ENCODE peak calls at places on chromosomes 3 and 15, in nine cellular contexts. P is HCT116, V is fibroblast of mammary gland, K is GM06990, T is nephron progenitor cell, Y is upper lobe of right lung, X is RWPE1, M is glutamatergic neuron, S is coronary artery. D is an unnamed sample.

GRCh38 chr3:5122741-5123706 is 932 bp downstream of the ARL8B start:
- DNase-seq in P (no peak), V (peak), K (no peak), T (peak), Y (peak), X (peak), M (peak), S (no peak), D (peak)

GRCh38 chr3:22612927-22613326 is 590.2 kb upstream of the UBE2E2 start:
- DNase-seq in P (no peak), V (no peak), K (no peak), T (no peak), Y (no peak), X (no peak), M (no peak), S (no peak), D (no peak)

GRCh38 chr3:71956716-71957115 is 171.8 kb upstream of the PROK2 start:
- DNase-seq in P (no peak), V (no peak), K (no peak), T (no peak), Y (no peak), X (no peak), M (no peak), S (no peak), D (no peak)

GRCh38 chr3:33008282-33008681 is 56.8 kb downstream of the CCR4 start:
- DNase-seq in P (no peak), V (no peak), K (no peak), T (no peak), Y (no peak), X (no peak), M (no peak), S (no peak), D (no peak)

GRCh38 chr15:36545451-36545992 is 33.9 kb upstream of the CDIN1 start:
- DNase-seq in P (no peak), V (no peak), K (no peak), T (no peak), Y (no peak), X (no peak), M (no peak), S (no peak), D (no peak)

GRCh38 chr3:195060531-195061385 is 210.2 kb downstream of the XXYLT1 start:
- DNase-seq in P (no peak), V (no peak), K (no peak), T (no peak), Y (peak), X (no peak), M (no peak), S (no peak), D (no peak)

GRCh38 chr3:150069158-150069536 is 98.5 kb upstream of the PFN2 start:
- DNase-seq in P (no peak), V (peak), K (no peak), T (no peak), Y (no peak), X (no peak), M (peak), S (no peak), D (peak)

GRCh38 chr15:79952329-79952728 is 18.7 kb downstream of the BCL2A1 start:
- DNase-seq in P (no peak), V (no peak), K (no peak), T (no peak), Y (no peak), X (no peak), M (no peak), S (no peak), D (no peak)

GRCh38 chr3:107987036-107987557 is 103.7 kb downstream of the CD47 start:
- DNase-seq in P (peak), V (peak), K (no peak), T (no peak), Y (no peak), X (peak), M (no peak), S (peak), D (peak)

GRCh38 chr3:38005076-38006020 is 14.8 kb downstream of the VILL start:
- DNase-seq in P (no peak), V (no peak), K (no peak), T (no peak), Y (peak), X (no peak), M (no peak), S (no peak), D (no peak)

GRCh38 chr15:56286213-56286612 is 42.5 kb upstream of the RFX7 start:
- DNase-seq in P (peak), V (no peak), K (no peak), T (no peak), Y (no peak), X (no peak), M (no peak), S (no peak), D (no peak)

GRCh38 chr3:25453521-25454410 is 25.7 kb downstream of the RARB start:
- DNase-seq in P (no peak), V (peak), K (no peak), T (no peak), Y (no peak), X (no peak), M (no peak), S (no peak), D (no peak)

GRCh38 chr3:149790265-149790664 is 2.1 kb downstream of the ANKUB1 start:
- DNase-seq in P (no peak), V (peak), K (no peak), T (no peak), Y (no peak), X (peak), M (no peak), S (no peak), D (no peak)

GRCh38 chr3:100710355-100711198 is 1.3 kb downstream of the TFG start:
- DNase-seq in P (peak), V (peak), K (peak), T (peak), Y (no peak), X (peak), M (peak), S (no peak), D (no peak)
- TF ChIP-seq CTCF in P (peak), V (peak), K (peak), T (peak), Y (peak), X (peak), M (no peak), S (no peak), D (peak)

GRCh38 chr3:190506271-190506670 is 7.6 kb upstream of the IL1RAP start:
- DNase-seq in P (no peak), V (no peak), K (no peak), T (no peak), Y (no peak), X (no peak), M (no peak), S (no peak), D (no peak)

GRCh38 chr3:190505381-190506003 is 8.4 kb upstream of the IL1RAP start:
- DNase-seq in P (no peak), V (no peak), K (no peak), T (no peak), Y (no peak), X (no peak), M (no peak), S (no peak), D (peak)

GRCh38 chr3:190499157-190499556 is 14.7 kb upstream of the IL1RAP start:
- DNase-seq in P (no peak), V (no peak), K (no peak), T (no peak), Y (no peak), X (no peak), M (no peak), S (no peak), D (no peak)

GRCh38 chr3:190504354-190505125 is 9.3 kb upstream of the IL1RAP start:
- DNase-seq in P (no peak), V (peak), K (no peak), T (no peak), Y (no peak), X (no peak), M (no peak), S (no peak), D (no peak)
- TF ChIP-seq CTCF in P (peak), V (no peak), K (no peak), T (no peak), Y (no peak), X (no peak), M (no peak), S (no peak), D (peak)

DNA sequence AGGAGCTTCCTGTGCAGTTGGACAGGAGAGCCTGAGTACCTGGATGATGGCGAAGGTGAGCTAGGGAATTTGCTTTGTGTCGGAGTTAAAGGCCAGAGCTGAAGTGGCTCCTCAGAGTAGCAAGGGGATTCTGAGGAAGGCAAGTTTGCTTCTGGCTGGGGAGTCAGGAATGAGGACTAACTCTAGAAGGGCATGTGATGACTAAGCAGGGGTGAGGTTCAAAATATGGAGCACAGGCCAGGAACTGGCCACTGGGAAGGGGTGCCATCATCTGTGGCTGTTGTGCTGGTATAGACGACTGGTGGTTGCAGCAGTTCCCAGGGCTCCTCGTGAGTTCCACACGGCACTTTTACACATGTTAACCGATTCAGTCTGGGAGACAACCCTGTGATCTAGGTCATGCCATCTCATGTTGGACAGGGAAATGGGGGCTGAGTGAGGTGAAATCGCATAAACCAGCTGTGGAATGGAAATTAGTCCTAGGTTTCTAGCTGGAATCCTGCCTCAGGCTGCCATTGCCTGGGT is 100.8 kb downstream of the EEFSEC start:
- DNase-seq in P (no peak), V (peak), K (no peak), T (no peak), Y (no peak), X (no peak), M (no peak), S (no peak), D (no peak)
- TF ChIP-seq CTCF in P (no peak), V (no peak), K (no peak), T (no peak), Y (no peak), X (no peak), M (no peak), S (no peak), D (no peak)

GRCh38 chr15:68576253-68577236 is 2.2 kb upstream of the CORO2B start:
- DNase-seq in P (no peak), V (no peak), K (no peak), T (no peak), Y (no peak), X (no peak), M (no peak), S (no peak), D (no peak)

GRCh38 chr15:68578960-68579935 is at the start of gene CORO2B:
- DNase-seq in P (no peak), V (peak), K (no peak), T (peak), Y (peak), X (peak), M (peak), S (no peak), D (no peak)

GRCh38 chr15:68580883-68581155 is 2.0 kb downstream of the CORO2B start:
- DNase-seq in P (no peak), V (no peak), K (no peak), T (no peak), Y (no peak), X (no peak), M (peak), S (no peak), D (no peak)

GRCh38 chr15:68580026-68580882 is 1.5 kb downstream of the CORO2B start:
- DNase-seq in P (no peak), V (no peak), K (no peak), T (no peak), Y (no peak), X (no peak), M (peak), S (no peak), D (no peak)

DNA sequence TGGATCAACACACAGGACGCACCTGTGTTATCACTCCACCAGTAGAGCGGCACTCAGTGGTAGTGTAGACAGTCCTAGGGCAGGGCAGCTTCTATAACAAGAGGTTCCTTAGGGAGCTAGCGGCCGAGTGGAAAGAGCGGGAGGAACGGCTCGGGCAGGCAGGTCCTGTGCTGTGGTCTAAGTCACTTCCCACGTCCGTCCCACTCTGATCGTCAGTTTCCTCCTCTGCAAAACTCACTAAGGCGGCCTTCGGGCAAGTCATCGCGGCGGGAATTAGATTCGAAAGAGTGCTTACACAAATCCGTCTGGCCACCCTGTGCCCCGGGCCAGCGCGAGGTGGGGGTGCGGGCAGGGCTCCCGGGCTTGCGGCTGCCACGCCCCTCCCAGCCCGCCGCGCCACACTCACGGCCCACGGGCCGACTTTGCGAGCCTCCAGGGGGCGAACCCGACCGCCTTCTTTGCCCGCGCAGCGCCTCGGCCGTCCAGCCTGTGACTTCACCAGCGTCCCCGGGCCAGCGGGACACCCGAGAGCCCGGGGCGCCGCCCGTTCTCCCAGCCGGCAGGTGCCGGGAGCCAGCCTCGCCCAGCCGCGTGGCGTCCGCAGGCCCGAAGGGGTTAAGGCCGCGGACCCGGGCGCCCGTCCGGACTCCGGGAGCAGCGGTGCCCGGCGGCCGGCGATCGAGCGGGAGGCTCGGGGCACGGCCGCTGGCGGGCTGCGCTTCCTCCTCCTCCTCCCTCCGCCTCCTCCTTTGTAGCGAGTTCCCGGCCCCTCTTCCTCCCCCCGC is 426 bp upstream of the CORO2B start:
- DNase-seq in P (no peak), V (peak), K (no peak), T (peak), Y (peak), X (peak), M (peak), S (peak), D (no peak)
- TF ChIP-seq CTCF in P (peak), V (peak), K (no peak), T (no peak), Y (peak), X (peak), M (no peak), S (peak), D (peak)

DNA sequence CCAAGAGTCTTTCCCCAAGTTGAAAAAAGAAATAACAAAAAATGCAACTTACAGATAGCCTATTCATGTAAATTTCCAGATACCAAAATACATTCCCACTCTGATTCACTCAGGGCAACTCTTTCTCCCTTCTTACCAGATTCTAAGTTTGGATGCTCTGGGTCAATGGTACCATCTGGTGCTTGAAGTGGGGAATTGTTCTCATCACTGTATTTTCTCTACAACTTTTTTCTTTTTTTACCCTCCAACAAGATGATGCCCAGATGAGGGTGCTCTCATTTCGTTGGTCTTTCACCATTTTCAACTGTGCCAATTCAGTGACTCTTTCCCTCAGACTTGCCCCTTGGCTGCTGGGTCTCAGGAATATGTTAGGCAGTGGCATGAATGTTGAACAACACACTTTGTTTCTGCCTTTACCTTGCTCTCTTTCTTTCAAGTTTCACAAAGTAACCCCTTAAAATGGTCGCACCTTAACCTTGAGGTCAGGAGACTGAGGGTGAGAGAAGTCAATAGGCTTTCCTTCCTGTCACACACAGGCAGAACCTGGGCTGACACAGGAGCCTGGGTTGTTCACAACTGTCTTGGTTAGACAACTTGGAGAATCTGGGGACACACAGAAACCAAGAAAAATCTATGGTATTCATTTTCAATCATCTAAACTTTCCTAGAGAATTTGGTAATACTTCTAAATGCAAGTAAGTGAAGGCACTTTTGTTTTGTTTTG is 330.7 kb upstream of the SLCO3A1 start:
- DNase-seq in P (no peak), V (peak), K (no peak), T (no peak), Y (no peak), X (peak), M (no peak), S (no peak), D (no peak)
- TF ChIP-seq CTCF in P (no peak), V (peak), K (no peak), T (no peak), Y (no peak), X (no peak), M (no peak), S (no peak), D (peak)

GRCh38 chr3:119543147-119543546 is 16.3 kb downstream of the CD80 start:
- DNase-seq in P (no peak), V (no peak), K (no peak), T (no peak), Y (no peak), X (no peak), M (no peak), S (no peak), D (no peak)
- TF ChIP-seq CTCF in P (no peak), V (no peak), K (no peak), T (no peak), Y (no peak), X (no peak), M (no peak), S (no peak), D (no peak)

DNA sequence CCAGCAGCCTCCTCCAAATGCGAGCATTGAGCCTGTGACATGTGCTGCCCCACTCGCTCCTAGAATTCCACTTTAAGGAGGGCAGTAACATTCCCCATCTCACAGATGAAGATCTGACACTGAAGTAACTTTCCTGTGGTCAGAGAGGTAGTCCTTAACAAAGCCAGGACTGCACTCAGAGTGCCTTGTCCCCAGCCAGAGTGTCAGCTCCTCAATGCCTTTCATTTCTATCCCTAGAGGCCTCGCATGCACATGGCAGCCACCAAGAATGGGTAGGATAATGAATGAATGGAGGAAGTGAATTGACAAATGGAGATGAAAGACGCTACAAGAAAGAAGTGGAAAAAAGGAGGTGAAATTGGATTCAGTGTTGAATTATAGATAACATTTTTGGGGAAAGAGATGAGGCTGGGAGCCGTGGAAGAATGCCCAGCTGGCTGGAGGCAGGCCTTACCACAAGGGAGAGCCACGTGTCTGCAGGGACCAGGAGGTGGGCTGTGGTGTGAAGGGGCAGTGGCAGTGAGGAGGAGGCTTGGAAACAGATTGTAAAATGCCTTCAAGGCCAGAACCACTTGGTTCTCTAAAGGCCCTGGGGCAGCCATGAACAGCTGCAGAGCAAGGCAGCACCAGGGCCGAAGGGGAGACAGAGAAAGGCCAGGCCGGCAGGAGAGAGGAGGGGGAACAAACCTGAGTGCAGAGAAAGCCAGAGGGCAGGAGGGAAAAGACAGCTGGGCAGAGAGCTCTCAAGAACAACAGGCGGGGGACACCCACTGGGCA is 10.4 kb downstream of the CFAP92 start:
- DNase-seq in P (no peak), V (no peak), K (no peak), T (no peak), Y (no peak), X (no peak), M (no peak), S (no peak), D (no peak)
- TF ChIP-seq CTCF in P (no peak), V (no peak), K (no peak), T (no peak), Y (no peak), X (no peak), M (no peak), S (no peak), D (no peak)

GRCh38 chr3:130242850-130243569 is 102.5 kb upstream of the COL6A5 start:
- DNase-seq in P (no peak), V (peak), K (no peak), T (no peak), Y (no peak), X (no peak), M (no peak), S (no peak), D (peak)
- TF ChIP-seq CTCF in P (peak), V (peak), K (peak), T (no peak), Y (peak), X (no peak), M (no peak), S (no peak), D (peak)

D was measured in LNCaP clone FGC.